ENCODE peak calls at places on chromosomes 6 and 20, in four cellular contexts. E is GM23338, H is brain microvascular endothelial cell, F is upper lobe of right lung. R is an unnamed sample.

GRCh38 chr6:79137671-79138070 is 59.6 kb upstream of the PHIP start:
- DNase-seq in E (no peak), H (no peak), F (no peak), R (no peak)

GRCh38 chr6:40914005-40914404 is 125.0 kb downstream of the UNC5CL start:
- DNase-seq in E (no peak), H (no peak), F (no peak), R (no peak)

GRCh38 chr20:3209946-3210317 is 634 bp downstream of the ITPA start:
- DNase-seq in E (no peak), H (peak), F (no peak), R (no peak)

GRCh38 chr6:131058236-131058635 is 4.8 kb downstream of the EPB41L2 start:
- DNase-seq in E (no peak), H (no peak), F (no peak), R (no peak)

GRCh38 chr6:88179692-88180091 is 13.5 kb upstream of the CNR1 start:
- DNase-seq in E (peak), H (no peak), F (no peak), R (no peak)

GRCh38 chr6:50718058-50718457 is 4.7 kb downstream of the TFAP2D start:
- DNase-seq in E (peak), H (no peak), F (no peak), R (no peak)

GRCh38 chr20:29430531-29430930 is 1826.9 kb upstream of the DEFB115 start:
- DNase-seq in E (no peak), H (no peak), F (no peak), R (no peak)

GRCh38 chr6:29502597-29502996 is 14.8 kb upstream of the MAS1L start:
- DNase-seq in E (no peak), H (peak), F (no peak), R (no peak)

GRCh38 chr6:139776051-139776450 is 401.6 kb upstream of the CITED2 start:
- DNase-seq in E (no peak), H (no peak), F (no peak), R (no peak)

GRCh38 chr6:39892490-39893129 is 41.7 kb downstream of the MOCS1 start:
- DNase-seq in E (peak), H (peak), F (peak), R (no peak)

GRCh38 chr20:58584881-58585752 is 66.0 kb upstream of the STX16 start:
- DNase-seq in E (peak), H (no peak), F (no peak), R (peak)

GRCh38 chr6:157726892-157727628 is 96.0 kb upstream of the SNX9 start:
- DNase-seq in E (no peak), H (no peak), F (no peak), R (no peak)

GRCh38 chr6:81979329-81979728 is 226.8 kb upstream of the TENT5A start:
- DNase-seq in E (no peak), H (no peak), F (no peak), R (no peak)

GRCh38 chr20:58555078-58555765 is 40.0 kb upstream of the APCDD1L start:
- DNase-seq in E (no peak), H (peak), F (no peak), R (peak)

GRCh38 chr20:50152394-50153152 is 950 bp downstream of the PEDS1 start:
- DNase-seq in E (peak), H (no peak), F (no peak), R (no peak)

GRCh38 chr20:10077081-10077471 is 42.3 kb downstream of the ANKEF1 start:
- DNase-seq in E (peak), H (no peak), F (no peak), R (no peak)

GRCh38 chr20:24633521-24633920 is 164.1 kb downstream of the SYNDIG1 start:
- DNase-seq in E (no peak), H (no peak), F (no peak), R (no peak)
- H3K27ac ChIP-seq in E (no peak), H (no peak), F (no peak), R (no peak)

DNA sequence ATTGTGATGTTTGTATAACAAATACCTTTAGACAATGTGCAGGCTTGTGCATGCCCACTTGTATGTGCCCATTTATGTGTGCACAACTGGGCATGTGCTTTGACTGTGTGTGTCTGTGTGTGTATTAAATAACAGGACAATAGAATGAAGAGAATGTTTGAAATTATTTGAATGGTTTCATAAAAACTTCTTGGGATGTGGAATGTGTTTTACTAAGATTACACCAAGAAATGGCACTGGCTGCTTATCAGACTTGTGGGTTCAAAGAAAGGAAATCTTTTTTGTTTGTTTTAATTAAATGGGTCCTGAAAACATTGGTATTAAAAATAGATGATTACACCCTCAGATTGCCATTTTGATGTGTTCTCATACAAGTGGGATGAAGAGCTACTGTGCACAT is 191.6 kb upstream of the CCN2 start:
- DNase-seq in E (no peak), H (no peak), F (no peak), R (no peak)
- TF ChIP-seq CTCF in E (no peak), H (no peak), F (no peak), R (no peak)

GRCh38 chr6:38033442-38033982 is 214.0 kb downstream of the ZFAND3 start:
- DNase-seq in E (no peak), H (no peak), F (no peak), R (no peak)
- H3K27ac ChIP-seq in E (no peak), H (no peak), F (no peak), R (no peak)

DNA sequence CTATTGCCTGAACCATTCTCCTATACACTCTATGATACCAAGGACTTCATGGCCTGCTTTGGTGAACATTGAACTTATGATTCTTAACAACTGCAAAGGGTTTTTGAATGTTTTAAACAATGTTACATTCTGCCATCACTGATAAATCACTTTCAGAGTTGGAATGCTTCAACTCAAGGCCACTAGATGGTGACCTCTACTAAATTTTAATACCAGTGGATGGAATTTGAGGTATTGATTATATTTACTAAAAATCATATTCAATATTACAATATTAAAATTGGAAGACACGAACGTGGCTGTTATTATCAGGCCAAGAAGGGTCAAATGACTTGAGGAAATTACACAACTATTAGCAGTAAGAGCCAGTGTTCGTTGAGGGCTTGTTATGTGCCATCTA is 18.6 kb downstream of the MYCT1 start:
- DNase-seq in E (no peak), H (no peak), F (no peak), R (no peak)
- TF ChIP-seq CTCF in E (peak), H (no peak), F (no peak), R (no peak)

GRCh38 chr6:96001891-96002575 is 13.7 kb upstream of the FUT9 start:
- DNase-seq in E (no peak), H (no peak), F (no peak), R (no peak)
- H3K27ac ChIP-seq in E (no peak), H (no peak), F (no peak), R (no peak)